ENCODE peak calls at places on chromosomes 1 and 21, in four cellular contexts. J is PC-9; C is CD8-positive, alpha-beta T cell; F is lung. P is an unnamed sample.

GRCh38 chr1:226797151-226797550 is 58.1 kb upstream of the ITPKB start:
- DNase-seq in F (no peak), C (no peak), J (no peak), P (no peak)

GRCh38 chr1:154276797-154277196 is 4.4 kb downstream of the HAX1 start:
- DNase-seq in C (no peak), F (no peak), J (no peak), P (no peak)

GRCh38 chr1:222416001-222416791 is 131.7 kb downstream of the HHIPL2 start:
- DNase-seq in F (no peak), C (no peak), J (no peak), P (no peak)

GRCh38 chr1:220833436-220833835 is 45.8 kb upstream of the HLX start:
- DNase-seq in C (no peak), F (no peak), J (no peak), P (no peak)

GRCh38 chr1:8047686-8048522 is 21.8 kb upstream of the ERRFI1 start:
- DNase-seq in F (no peak), C (no peak), J (peak), P (no peak)

GRCh38 chr1:200448034-200448762 is 38.4 kb upstream of the ZNF281 start:
- DNase-seq in F (no peak), C (no peak), J (no peak), P (peak)

GRCh38 chr1:193654951-193655705 is 468.7 kb upstream of the B3GALT2 start:
- DNase-seq in F (no peak), J (no peak), C (no peak), P (no peak)

GRCh38 chr1:82227696-82228095 is 427.0 kb downstream of the ADGRL2 start:
- DNase-seq in C (no peak), F (no peak), J (peak), P (no peak)

GRCh38 chr1:244773513-244773912 is 61.9 kb upstream of the COX20 start:
- DNase-seq in J (no peak), F (no peak), C (no peak), P (no peak)

GRCh38 chr1:41907446-41907845 is 11.3 kb downstream of the HIVEP3 start:
- DNase-seq in J (no peak), C (no peak), F (no peak), P (no peak)

GRCh38 chr1:230809205-230809990 is 58.9 kb downstream of the C1orf198 start:
- DNase-seq in F (peak), C (no peak), J (no peak), P (no peak)

GRCh38 chr1:236140705-236141446 is 1.5 kb upstream of the GPR137B start:
- DNase-seq in F (no peak), C (no peak), J (no peak), P (no peak)

GRCh38 chr1:207922554-207922953 is 11.6 kb upstream of the CD34 start:
- DNase-seq in F (no peak), C (no peak), J (no peak), P (no peak)

GRCh38 chr1:246302671-246303317 is 204.3 kb downstream of the SMYD3 start:
- DNase-seq in J (no peak), C (no peak), F (no peak), P (no peak)

GRCh38 chr21:38938343-38938742 is 132.6 kb downstream of the ETS2 start:
- DNase-seq in C (no peak), J (no peak), F (no peak), P (no peak)

GRCh38 chr1:167479331-167479979 is 38.9 kb downstream of the CD247 start:
- DNase-seq in C (no peak), F (no peak), J (no peak), P (no peak)

GRCh38 chr1:177517556-177517955 is 346.8 kb downstream of the BRINP2 start:
- DNase-seq in C (no peak), F (no peak), J (no peak), P (no peak)

GRCh38 chr1:221522440-221523050 is 219.3 kb downstream of the DUSP10 start:
- DNase-seq in F (no peak), C (no peak), J (no peak), P (no peak)

GRCh38 chr1:54499097-54500029 is 48.7 kb upstream of the ACOT11 start:
- DNase-seq in F (no peak), J (no peak), C (no peak), P (no peak)

GRCh38 chr1:29105822-29106221 is 17.9 kb downstream of the TMEM200B start:
- DNase-seq in F (no peak), C (no peak), J (peak), P (no peak)

GRCh38 chr1:219120625-219121544 is 52.8 kb upstream of the LYPLAL1 start:
- DNase-seq in J (no peak), C (no peak), F (peak), P (no peak)

GRCh38 chr1:108814343-108815125 is 42.4 kb downstream of the AKNAD1 start:
- DNase-seq in F (no peak), C (no peak), J (peak), P (no peak)

GRCh38 chr1:185450123-185450788 is 133.2 kb upstream of the IVNS1ABP start:
- DNase-seq in F (no peak), J (no peak), C (no peak), P (no peak)

GRCh38 chr1:225461533-225462428 is 33.9 kb upstream of the LBR start:
- DNase-seq in F (no peak), C (no peak), J (no peak), P (no peak)

GRCh38 chr1:184463680-184464079 is 76.9 kb downstream of the C1orf21 start:
- DNase-seq in J (no peak), F (no peak), C (no peak), P (no peak)

GRCh38 chr1:169106921-169107672 is 607 bp downstream of the ATP1B1 start:
- DNase-seq in F (no peak), C (no peak), J (no peak), P (no peak)

GRCh38 chr1:169105434-169106094 is 926 bp upstream of the ATP1B1 start:
- DNase-seq in F (peak), C (no peak), J (peak), P (no peak)

GRCh38 chr1:169105087-169105433 is 1.4 kb upstream of the ATP1B1 start:
- DNase-seq in J (no peak), F (no peak), C (no peak), P (no peak)

GRCh38 chr1:169107673-169108160 is 1.2 kb downstream of the ATP1B1 start:
- DNase-seq in J (peak), C (no peak), F (no peak), P (no peak)

DNA sequence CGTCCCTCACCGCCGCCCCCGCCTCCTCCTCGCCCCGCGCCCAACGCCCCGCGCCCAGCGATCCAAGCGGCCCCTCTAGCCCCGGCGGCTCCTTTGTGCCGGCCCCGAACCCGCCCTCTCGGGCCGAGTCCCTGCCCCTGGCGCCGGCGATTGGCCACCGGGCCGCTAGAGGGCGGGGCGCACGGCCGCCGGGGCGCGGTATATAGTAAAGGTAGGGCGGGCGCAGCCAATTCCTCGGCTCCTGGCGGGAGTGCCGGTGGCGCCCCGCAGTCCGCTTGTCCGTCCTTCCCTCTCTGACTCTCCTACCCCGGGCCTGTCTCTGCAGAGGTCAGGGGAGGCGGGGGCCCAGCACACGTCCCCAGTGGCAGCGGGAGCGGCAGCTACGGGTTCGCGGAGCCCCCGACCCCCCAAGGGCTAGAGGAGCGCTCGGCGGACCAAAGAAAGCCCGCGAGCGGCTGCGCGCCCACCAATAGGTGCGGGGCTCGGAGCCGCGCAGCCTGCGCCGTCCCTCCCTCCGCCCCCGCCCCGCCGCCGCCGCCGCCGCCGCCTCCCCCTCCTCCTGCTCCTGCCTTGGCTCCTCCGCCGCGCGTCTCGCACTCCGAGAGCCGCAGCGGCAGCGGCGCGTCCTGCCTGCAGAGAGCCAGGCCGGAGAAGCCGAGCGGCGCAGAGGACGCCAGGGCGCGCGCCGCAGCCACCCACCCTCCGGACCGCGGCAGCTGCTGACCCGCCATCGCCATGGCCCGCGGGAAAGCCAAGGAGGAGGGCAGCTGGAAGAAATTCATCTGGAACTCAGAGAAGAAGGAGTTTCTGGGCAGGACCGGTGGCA is at the start of gene ATP1B1:
- DNase-seq in F (peak), J (peak), C (peak), P (no peak)
- TF ChIP-seq CTCF in F (peak), J (peak), C (peak), P (peak)

GRCh38 chr1:94440088-94440487 is 21.9 kb downstream of the ABCD3 start:
- DNase-seq in J (no peak), F (no peak), C (no peak), P (no peak)
- TF ChIP-seq CTCF in J (no peak), F (no peak), C (no peak), P (no peak)

GRCh38 chr1:23915470-23915869 is 2.3 kb upstream of the CNR2 start:
- DNase-seq in J (no peak), F (no peak), C (no peak), P (no peak)
- TF ChIP-seq CTCF in J (no peak), F (no peak), C (no peak), P (no peak)

GRCh38 chr1:48228156-48228555 is 5.6 kb downstream of the SLC5A9 start:
- DNase-seq in J (no peak), C (no peak), F (no peak), P (no peak)
- TF ChIP-seq CTCF in J (no peak), C (no peak), F (no peak), P (no peak)

GRCh38 chr1:181106022-181106312 is 17.5 kb downstream of the IER5 start:
- DNase-seq in F (no peak), C (no peak), J (no peak), P (no peak)

GRCh38 chr1:181104042-181104789 is 15.7 kb downstream of the IER5 start:
- DNase-seq in F (no peak), C (no peak), J (peak), P (no peak)

GRCh38 chr1:181103404-181103803 is 14.9 kb downstream of the IER5 start:
- DNase-seq in F (no peak), J (no peak), C (no peak), P (no peak)

GRCh38 chr1:181105134-181106021 is 16.9 kb downstream of the IER5 start:
- DNase-seq in F (peak), J (peak), C (peak), P (no peak)

GRCh38 chr1:181104790-181105133 is 16.3 kb downstream of the IER5 start:
- DNase-seq in F (no peak), C (peak), J (no peak), P (no peak)
- TF ChIP-seq CTCF in F (no peak), C (no peak), J (peak), P (no peak)

DNA sequence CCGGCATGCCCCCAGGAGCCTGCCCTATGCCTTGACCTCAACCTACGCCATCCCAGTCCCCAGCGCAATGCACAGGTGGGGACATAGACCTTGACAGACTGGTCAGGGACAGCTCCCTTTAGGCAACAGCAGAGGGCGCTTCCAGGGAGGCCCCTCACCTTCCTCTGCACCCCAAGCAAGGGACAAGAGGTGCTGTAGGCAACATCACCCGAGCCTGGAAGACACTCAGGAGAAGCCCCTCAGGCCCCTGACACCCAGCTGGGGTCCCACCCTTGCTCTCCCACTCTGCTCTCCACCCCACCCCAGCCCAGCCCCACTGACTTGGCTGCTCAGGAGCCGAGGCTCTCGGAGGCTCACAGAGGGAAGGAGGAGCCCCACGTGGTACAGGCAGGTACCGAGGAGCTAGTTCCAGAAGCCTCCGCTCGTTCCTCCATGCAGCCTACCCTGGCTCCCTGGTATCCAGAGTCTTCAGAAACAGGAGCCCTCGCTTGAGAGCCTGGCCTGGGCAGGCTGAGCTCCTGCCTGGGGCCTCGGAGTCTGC is 2.4 kb upstream of the WNT3A start:
- DNase-seq in J (peak), C (no peak), F (peak), P (no peak)
- TF ChIP-seq CTCF in J (peak), C (no peak), F (peak), P (peak)

GRCh38 chr21:44964381-44964780 is 24.6 kb downstream of the SLX9 start:
- DNase-seq in F (no peak), J (no peak), C (no peak), P (no peak)

GRCh38 chr21:44965251-44966022 is 25.6 kb downstream of the SLX9 start:
- DNase-seq in F (no peak), J (no peak), C (no peak), P (no peak)

GRCh38 chr21:44959376-44960091 is 19.7 kb downstream of the SLX9 start:
- DNase-seq in J (no peak), C (no peak), F (no peak), P (no peak)

GRCh38 chr21:44960141-44961092 is 20.6 kb downstream of the SLX9 start:
- DNase-seq in F (no peak), J (no peak), C (no peak), P (no peak)

DNA sequence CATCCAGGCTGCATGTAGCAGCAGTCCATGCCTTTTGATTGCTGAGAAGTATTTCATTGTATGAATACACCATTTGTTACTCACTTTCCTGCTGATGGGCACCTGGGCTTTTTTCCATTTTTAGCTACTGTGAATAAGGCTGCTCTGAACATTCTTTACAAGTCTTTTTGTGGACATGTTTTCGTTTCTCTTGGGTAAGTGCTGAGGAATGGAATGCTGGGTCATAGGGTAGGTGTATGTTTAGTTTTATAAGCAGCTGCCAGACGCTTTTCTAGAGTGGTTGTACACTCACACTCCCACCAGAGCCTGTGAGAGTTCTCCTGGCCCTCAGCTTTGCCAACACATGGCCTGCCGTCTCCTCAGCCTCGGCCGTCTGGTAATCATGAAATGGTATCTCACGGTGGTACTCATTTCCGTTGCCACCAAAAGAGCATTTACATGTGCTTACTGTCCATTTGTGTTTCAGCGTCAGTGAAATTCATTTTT is 22.7 kb downstream of the SLX9 start:
- DNase-seq in J (no peak), F (no peak), C (no peak), P (no peak)
- TF ChIP-seq CTCF in J (no peak), F (no peak), C (no peak), P (no peak)

P was measured in GM12864.